ENCODE peak calls at places on chromosome 22, in ten cellular contexts. H, X, P, W, E, V, D, N, O and K are unnamed samples.

GRCh38 chr22:48755332-48755949 is 1072.2 kb downstream of the BRD1 start:
- DNase-seq in H (peak; percentile 6), X (peak; percentile 40), P (no peak), W (no peak), E (no peak), V (no peak), D (no peak), N (no peak), O (no peak), K (peak; percentile 33)

GRCh38 chr22:24230911-24231656 is 13.8 kb downstream of the GGT5 start:
- DNase-seq in H (no peak), X (no peak), P (peak; percentile 37), W (peak; percentile 24), E (peak; percentile 80), V (peak; percentile 36), D (no peak), N (peak; percentile 53), O (peak; percentile 46), K (peak; percentile 96)

GRCh38 chr22:49027122-49027670 is 800.5 kb downstream of the BRD1 start:
- DNase-seq in H (no peak), X (no peak), P (no peak), W (no peak), E (no peak), V (no peak), D (no peak), N (no peak), O (no peak), K (no peak)

GRCh38 chr22:25514436-25514835 is 50.0 kb upstream of the GRK3 start:
- DNase-seq in H (no peak), X (no peak), P (no peak), W (no peak), E (no peak), V (peak; percentile 2), D (no peak), N (no peak), O (no peak), K (peak; percentile 49)

GRCh38 chr22:41308544-41308947 is 7.2 kb downstream of the ZC3H7B start:
- DNase-seq in H (no peak), X (no peak), P (no peak), W (peak; percentile 41), E (no peak), V (no peak), D (no peak), N (peak; percentile 62), O (peak; percentile 28), K (no peak)

GRCh38 chr22:49788492-49788891 is 39.2 kb downstream of the BRD1 start:
- DNase-seq in H (no peak), X (peak; percentile 84), P (peak; percentile 79), W (peak; percentile 43), E (no peak), V (no peak), D (no peak), N (no peak), O (peak; percentile 57), K (no peak)

GRCh38 chr22:20118572-20119020 is 1.6 kb upstream of the TRMT2A start:
- DNase-seq in H (no peak), X (no peak), P (peak; percentile 5), W (no peak), E (peak; percentile 18), V (no peak), D (no peak), N (peak; percentile 39), O (no peak), K (no peak)

GRCh38 chr22:50287731-50288130 is 17.6 kb upstream of the MAPK11 start:
- DNase-seq in H (no peak), X (no peak), P (no peak), W (no peak), E (no peak), V (no peak), D (no peak), N (no peak), O (no peak), K (no peak)

GRCh38 chr22:50733521-50734342 is 4.3 kb upstream of the ACR start:
- DNase-seq in H (peak; percentile 82), X (no peak), P (peak; percentile 16), W (peak; percentile 19), E (peak; percentile 5), V (no peak), D (no peak), N (no peak), O (no peak), K (no peak)

GRCh38 chr22:45515678-45516077 is 13.0 kb downstream of the FBLN1 start:
- DNase-seq in H (no peak), X (no peak), P (no peak), W (no peak), E (no peak), V (no peak), D (no peak), N (no peak), O (no peak), K (no peak)
- TF ChIP-seq CTCF in H (no peak), X (no peak), P (no peak), W (no peak), E (no peak), V (no peak), D (no peak), N (no peak), O (no peak), K (no peak)

GRCh38 chr22:22883090-22883727 is 4.4 kb upstream of the IGLL5 start:
- DNase-seq in H (no peak), X (no peak), P (no peak), W (no peak), E (no peak), V (no peak), D (no peak), N (no peak), O (no peak), K (peak; percentile 28)

GRCh38 chr22:22886546-22886945 is 1.1 kb upstream of the IGLL5 start:
- DNase-seq in H (no peak), X (no peak), P (no peak), W (no peak), E (no peak), V (no peak), D (no peak), N (no peak), O (no peak), K (peak; percentile 26)

GRCh38 chr22:22884888-22885840 is 2.5 kb upstream of the IGLL5 start:
- DNase-seq in H (no peak), X (peak; percentile 50), P (no peak), W (no peak), E (no peak), V (no peak), D (no peak), N (no peak), O (peak; percentile 62), K (peak; percentile 35)

GRCh38 chr22:22882033-22882717 is 5.4 kb upstream of the IGLL5 start:
- DNase-seq in H (no peak), X (peak; percentile 16), P (no peak), W (peak; percentile 10), E (no peak), V (no peak), D (no peak), N (no peak), O (peak; percentile 52), K (peak; percentile 55)

GRCh38 chr22:22884010-22884887 is 3.4 kb upstream of the IGLL5 start:
- DNase-seq in H (peak; percentile 29), X (peak; percentile 58), P (peak; percentile 37), W (peak; percentile 81), E (no peak), V (no peak), D (peak; percentile 13), N (peak; percentile 65), O (peak; percentile 85), K (peak; percentile 94)
- H3K4me3 ChIP-seq in H (no peak overlapping the region), X (no peak overlapping the region), P (no peak overlapping the region), W (no peak overlapping the region), E (no peak overlapping the region), V (no peak overlapping the region), D (no peak overlapping the region), N (no peak overlapping the region), O (no peak overlapping the region), K (no peak overlapping the region)

GRCh38 chr22:45731798-45732495 is 60.3 kb downstream of the ATXN10 start:
- DNase-seq in H (no peak), X (no peak), P (no peak), W (peak; percentile 45), E (no peak), V (peak; percentile 3), D (no peak), N (peak; percentile 13), O (peak; percentile 20), K (no peak)
- TF ChIP-seq CTCF in H (no peak), X (peak; percentile 51), P (peak; percentile 26), W (peak; percentile 30), E (no peak), V (peak; percentile 53), D (peak; percentile 62), N (peak; percentile 54), O (peak; percentile 16), K (peak; percentile 74)

GRCh38 chr22:46738642-46738960 is 549 bp upstream of the CERK start:
- DNase-seq in H (no peak), X (no peak), P (no peak), W (no peak), E (no peak), V (no peak), D (no peak), N (no peak), O (no peak), K (peak; percentile 75)

GRCh38 chr22:46737976-46738641 is at the start of gene CERK:
- DNase-seq in H (no peak), X (peak; percentile 80), P (peak; percentile 82), W (peak; percentile 64), E (peak; percentile 87), V (peak; percentile 90), D (no peak), N (peak; percentile 87), O (peak; percentile 73), K (peak; percentile 85)

GRCh38 chr22:46737105-46737975 is 712 bp downstream of the CERK start:
- DNase-seq in H (no peak), X (no peak), P (peak; percentile 47), W (peak; percentile 48), E (peak; percentile 68), V (peak; percentile 66), D (no peak), N (peak; percentile 56), O (peak; percentile 68), K (peak; percentile 80)

GRCh38 chr22:46740910-46741785 is 3.1 kb upstream of the CERK start:
- DNase-seq in H (no peak), X (no peak), P (no peak), W (no peak), E (no peak), V (no peak), D (no peak), N (no peak), O (no peak), K (no peak)

DNA sequence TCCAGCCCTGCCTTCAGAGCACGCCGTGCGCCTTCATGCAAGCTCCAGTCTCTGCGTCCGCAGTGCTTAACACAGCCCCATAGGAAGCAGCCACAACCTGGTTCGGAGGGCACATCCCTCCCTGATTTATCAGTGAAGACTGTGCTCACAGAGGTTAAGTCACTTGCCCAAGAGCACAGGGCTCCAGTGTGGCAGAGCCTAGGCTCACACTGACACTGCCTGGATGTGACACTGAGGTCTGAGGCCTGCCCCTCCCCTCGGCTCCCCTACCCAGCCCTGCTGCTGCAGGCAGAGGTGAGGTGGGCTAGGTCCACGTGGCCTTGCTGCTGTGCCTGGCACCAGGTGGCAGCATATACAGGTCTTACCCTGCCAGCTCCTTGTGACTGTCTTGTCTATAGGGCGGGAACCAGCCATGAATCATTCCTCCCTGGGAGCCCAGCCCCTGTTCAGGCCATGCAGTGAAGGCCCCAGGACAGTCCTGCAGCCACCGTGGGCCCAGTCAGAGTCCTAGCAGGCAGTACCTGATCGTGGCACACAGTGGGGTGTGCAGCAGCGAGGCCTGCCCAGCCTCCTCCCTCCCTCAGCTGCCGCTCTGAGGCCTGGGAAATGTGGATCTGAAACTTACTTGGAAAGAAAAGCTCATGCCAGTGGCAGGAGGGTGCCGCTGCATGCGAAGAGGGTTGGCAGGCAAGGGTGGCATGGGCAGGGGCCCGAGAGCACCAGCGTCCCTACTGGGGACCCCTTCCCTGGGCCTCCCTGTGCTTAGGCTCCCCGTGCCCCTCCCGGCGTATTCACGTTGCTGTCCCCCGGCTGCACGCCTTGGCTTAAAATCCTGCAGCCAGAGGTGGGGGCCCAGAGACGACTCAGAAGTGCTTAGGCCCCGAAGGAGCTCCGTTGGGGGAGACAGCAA is 1.2 kb upstream of the CERK start:
- DNase-seq in H (no peak), X (peak; percentile 83), P (no peak), W (peak; percentile 80), E (peak; percentile 73), V (no peak), D (peak; percentile 35), N (peak; percentile 49), O (peak; percentile 38), K (peak; percentile 78)
- H3K4me3 ChIP-seq in H (peak overlapping the region; percentile 88), X (peak overlapping the region; percentile 62), P (peak overlapping the region; percentile 96), W (peak overlapping the region; percentile 57), E (peak overlapping the region; percentile 65), V (peak overlapping the region; percentile 61), D (peak overlapping the region; percentile 62), N (peak overlapping the region; percentile 99), O (no peak overlapping the region), K (peak overlapping the region; percentile 63)